ENCODE peak calls at places on chromosomes 16 and 17, in eight cellular contexts. One of them, this sample, is unnamed.

GRCh38 chr17:33778505-33779398 is 476.3 kb upstream of the CCL2 start:
- DNase-seq in IMR-90: peak
- DNase-seq in GM20000: peak
- DNase-seq in AG09319: peak
- DNase-seq in fibroblast of the aortic adventitia: peak
- DNase-seq in lung: no peak
- DNase-seq in AG04450: peak
- DNase-seq in tibial artery: no peak
- DNase-seq in this sample: peak

GRCh38 chr17:9905902-9906301 is 831 bp upstream of the RCVRN start:
- DNase-seq in fibroblast of the aortic adventitia: no peak
- DNase-seq in AG04450: no peak
- DNase-seq in tibial artery: peak
- DNase-seq in GM20000: peak
- DNase-seq in IMR-90: no peak
- DNase-seq in lung: no peak
- DNase-seq in AG09319: no peak
- DNase-seq in this sample: no peak

GRCh38 chr16:63613701-63614100 is 1508.2 kb downstream of the CDH11 start:
- DNase-seq in GM20000: no peak
- DNase-seq in IMR-90: peak
- DNase-seq in AG04450: no peak
- DNase-seq in tibial artery: no peak
- DNase-seq in AG09319: no peak
- DNase-seq in fibroblast of the aortic adventitia: no peak
- DNase-seq in lung: no peak
- DNase-seq in this sample: no peak

GRCh38 chr16:700684-701584 is 4.7 kb downstream of the FBXL16 start:
- DNase-seq in AG04450: no peak
- DNase-seq in fibroblast of the aortic adventitia: no peak
- DNase-seq in lung: no peak
- DNase-seq in IMR-90: no peak
- DNase-seq in GM20000: peak
- DNase-seq in tibial artery: no peak
- DNase-seq in AG09319: no peak
- DNase-seq in this sample: no peak

GRCh38 chr17:57935833-57936807 is 19.1 kb downstream of the CUEDC1 start:
- DNase-seq in IMR-90: peak
- DNase-seq in lung: no peak
- DNase-seq in tibial artery: peak
- DNase-seq in fibroblast of the aortic adventitia: peak
- DNase-seq in AG09319: no peak
- DNase-seq in GM20000: no peak
- DNase-seq in AG04450: no peak
- DNase-seq in this sample: no peak

GRCh38 chr17:42098747-42099399 is 600 bp upstream of the ZNF385C start:
- DNase-seq in AG09319: no peak
- DNase-seq in GM20000: no peak
- DNase-seq in IMR-90: no peak
- DNase-seq in tibial artery: no peak
- DNase-seq in lung: no peak
- DNase-seq in fibroblast of the aortic adventitia: no peak
- DNase-seq in AG04450: no peak
- DNase-seq in this sample: no peak

GRCh38 chr17:27968206-27968732 is 74.2 kb upstream of the NLK start:
- DNase-seq in GM20000: no peak
- DNase-seq in IMR-90: no peak
- DNase-seq in tibial artery: no peak
- DNase-seq in AG04450: no peak
- DNase-seq in fibroblast of the aortic adventitia: no peak
- DNase-seq in AG09319: no peak
- DNase-seq in lung: no peak
- DNase-seq in this sample: no peak

GRCh38 chr16:16974192-16974591 is 496.6 kb downstream of the XYLT1 start:
- DNase-seq in AG04450: no peak
- DNase-seq in lung: no peak
- DNase-seq in fibroblast of the aortic adventitia: no peak
- DNase-seq in AG09319: no peak
- DNase-seq in GM20000: no peak
- DNase-seq in IMR-90: no peak
- DNase-seq in tibial artery: no peak
- DNase-seq in this sample: no peak

GRCh38 chr17:79997004-79997673 is 38.5 kb downstream of the TBC1D16 start:
- DNase-seq in tibial artery: no peak
- DNase-seq in AG04450: no peak
- DNase-seq in fibroblast of the aortic adventitia: no peak
- DNase-seq in IMR-90: no peak
- DNase-seq in lung: peak
- DNase-seq in AG09319: no peak
- DNase-seq in GM20000: no peak
- DNase-seq in this sample: peak

GRCh38 chr16:12318661-12319463 is 342.3 kb downstream of the SNX29 start:
- DNase-seq in AG09319: no peak
- DNase-seq in tibial artery: no peak
- DNase-seq in AG04450: no peak
- DNase-seq in fibroblast of the aortic adventitia: no peak
- DNase-seq in lung: no peak
- DNase-seq in GM20000: no peak
- DNase-seq in IMR-90: peak
- DNase-seq in this sample: no peak

GRCh38 chr17:34254651-34255380 is at the start of gene CCL2:
- DNase-seq in tibial artery: peak
- DNase-seq in IMR-90: peak
- DNase-seq in AG09319: peak
- DNase-seq in GM20000: no peak
- DNase-seq in lung: peak
- DNase-seq in AG04450: peak
- DNase-seq in fibroblast of the aortic adventitia: peak
- DNase-seq in this sample: no peak

GRCh38 chr17:79626156-79626890 is 15.5 kb upstream of the RBFOX3 start:
- DNase-seq in AG04450: no peak
- DNase-seq in lung: no peak
- DNase-seq in AG09319: no peak
- DNase-seq in fibroblast of the aortic adventitia: no peak
- DNase-seq in tibial artery: peak
- DNase-seq in GM20000: no peak
- DNase-seq in IMR-90: no peak
- DNase-seq in this sample: peak

GRCh38 chr17:45261577-45262515 is at the start of gene SPATA32:
- DNase-seq in AG04450: no peak
- DNase-seq in lung: no peak
- DNase-seq in tibial artery: peak
- DNase-seq in AG09319: no peak
- DNase-seq in fibroblast of the aortic adventitia: peak
- DNase-seq in GM20000: peak
- DNase-seq in IMR-90: peak
- DNase-seq in this sample: peak

GRCh38 chr17:64736804-64737492 is 74.8 kb upstream of the SMURF2 start:
- DNase-seq in AG09319: no peak
- DNase-seq in IMR-90: peak
- DNase-seq in tibial artery: no peak
- DNase-seq in AG04450: peak
- DNase-seq in GM20000: no peak
- DNase-seq in fibroblast of the aortic adventitia: peak
- DNase-seq in lung: no peak
- DNase-seq in this sample: peak

GRCh38 chr17:78375401-78376079 is 2.9 kb upstream of the PGS1 start:
- DNase-seq in GM20000: no peak
- DNase-seq in AG09319: peak
- DNase-seq in IMR-90: peak
- DNase-seq in tibial artery: no peak
- DNase-seq in lung: peak
- DNase-seq in AG04450: peak
- DNase-seq in fibroblast of the aortic adventitia: peak
- DNase-seq in this sample: no peak

GRCh38 chr16:54245788-54246453 is 40.7 kb downstream of the IRX3 start:
- DNase-seq in lung: no peak
- DNase-seq in fibroblast of the aortic adventitia: no peak
- DNase-seq in AG09319: no peak
- DNase-seq in tibial artery: no peak
- DNase-seq in IMR-90: no peak
- DNase-seq in AG04450: no peak
- DNase-seq in GM20000: no peak
- DNase-seq in this sample: no peak

GRCh38 chr16:8644513-8645140 is 23.1 kb downstream of the METTL22 start:
- DNase-seq in IMR-90: no peak
- DNase-seq in GM20000: no peak
- DNase-seq in fibroblast of the aortic adventitia: no peak
- DNase-seq in lung: peak
- DNase-seq in tibial artery: no peak
- DNase-seq in AG04450: no peak
- DNase-seq in AG09319: no peak
- DNase-seq in this sample: no peak

DNA sequence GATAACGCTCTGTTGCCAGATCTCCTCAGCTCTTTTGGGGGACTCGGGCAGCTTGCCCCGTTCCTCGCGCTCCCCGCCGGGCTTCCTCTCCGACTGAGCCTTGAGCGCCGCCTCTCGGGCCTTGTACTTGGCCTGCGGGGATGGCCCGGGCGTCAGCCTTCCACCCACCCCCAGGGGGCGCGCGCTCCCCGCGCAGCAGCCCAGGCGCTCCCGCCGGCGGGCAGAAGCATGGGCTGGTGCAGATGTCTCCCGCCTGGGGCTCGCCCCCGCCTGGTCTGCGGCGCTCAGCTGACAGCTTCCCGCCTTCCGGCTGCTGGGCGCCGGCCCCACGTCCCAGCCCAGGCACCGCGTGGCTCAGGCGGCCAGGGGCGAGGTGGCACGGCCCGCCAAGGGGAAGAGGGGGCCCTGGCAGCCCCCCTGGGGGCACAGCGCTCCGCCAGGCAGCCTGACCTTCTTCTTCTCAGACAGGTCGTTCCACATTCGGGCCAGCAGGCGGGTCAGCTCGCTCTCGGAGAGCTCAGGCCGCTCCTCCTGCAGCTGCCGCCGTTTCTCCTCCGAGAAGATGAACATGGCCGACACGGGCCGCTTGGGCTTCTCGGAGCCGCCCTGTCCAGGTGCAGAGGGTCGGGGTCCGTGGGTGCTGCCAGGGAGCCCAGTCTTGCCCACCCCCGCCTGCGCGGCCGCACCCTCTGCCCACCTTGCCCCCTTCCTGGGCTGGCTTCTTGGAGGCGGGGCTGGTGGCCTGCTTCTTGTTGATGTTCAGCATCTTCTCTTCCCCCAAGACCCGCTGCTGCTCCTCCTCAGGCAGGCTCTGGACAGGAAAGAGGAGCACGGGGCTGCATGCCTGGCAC is 8.9 kb downstream of the UBTF start:
- DNase-seq in AG09319: no peak
- DNase-seq in AG04450: peak
- DNase-seq in GM20000: peak
- DNase-seq in lung: peak
- DNase-seq in fibroblast of the aortic adventitia: peak
- DNase-seq in IMR-90: peak
- DNase-seq in tibial artery: peak
- DNase-seq in this sample: peak
- TF ChIP-seq CTCF in AG09319: peak
- TF ChIP-seq CTCF in AG04450: peak
- TF ChIP-seq CTCF in GM20000: peak
- TF ChIP-seq CTCF in lung: peak
- TF ChIP-seq CTCF in fibroblast of the aortic adventitia: peak
- TF ChIP-seq CTCF in IMR-90: peak
- TF ChIP-seq CTCF in tibial artery: peak
- TF ChIP-seq CTCF in this sample: peak

GRCh38 chr16:10368984-10369551 is 16.8 kb upstream of the ATF7IP2 start:
- DNase-seq in AG04450: no peak
- DNase-seq in tibial artery: no peak
- DNase-seq in IMR-90: no peak
- DNase-seq in GM20000: no peak
- DNase-seq in AG09319: no peak
- DNase-seq in lung: no peak
- DNase-seq in fibroblast of the aortic adventitia: no peak
- DNase-seq in this sample: no peak
- TF ChIP-seq CTCF in AG04450: no peak
- TF ChIP-seq CTCF in tibial artery: no peak
- TF ChIP-seq CTCF in IMR-90: no peak
- TF ChIP-seq CTCF in GM20000: no peak
- TF ChIP-seq CTCF in AG09319: no peak
- TF ChIP-seq CTCF in lung: no peak
- TF ChIP-seq CTCF in fibroblast of the aortic adventitia: no peak
- TF ChIP-seq CTCF in this sample: no peak

GRCh38 chr17:81576621-81577277 is 24.6 kb upstream of the FAAP100 start:
- DNase-seq in IMR-90: peak
- DNase-seq in tibial artery: no peak
- DNase-seq in AG04450: no peak
- DNase-seq in fibroblast of the aortic adventitia: peak
- DNase-seq in GM20000: no peak
- DNase-seq in lung: no peak
- DNase-seq in AG09319: no peak
- DNase-seq in this sample: no peak
- TF ChIP-seq CTCF in IMR-90: peak
- TF ChIP-seq CTCF in tibial artery: no peak
- TF ChIP-seq CTCF in AG04450: peak
- TF ChIP-seq CTCF in fibroblast of the aortic adventitia: peak
- TF ChIP-seq CTCF in GM20000: no peak
- TF ChIP-seq CTCF in lung: no peak
- TF ChIP-seq CTCF in AG09319: peak
- TF ChIP-seq CTCF in this sample: no peak

DNA sequence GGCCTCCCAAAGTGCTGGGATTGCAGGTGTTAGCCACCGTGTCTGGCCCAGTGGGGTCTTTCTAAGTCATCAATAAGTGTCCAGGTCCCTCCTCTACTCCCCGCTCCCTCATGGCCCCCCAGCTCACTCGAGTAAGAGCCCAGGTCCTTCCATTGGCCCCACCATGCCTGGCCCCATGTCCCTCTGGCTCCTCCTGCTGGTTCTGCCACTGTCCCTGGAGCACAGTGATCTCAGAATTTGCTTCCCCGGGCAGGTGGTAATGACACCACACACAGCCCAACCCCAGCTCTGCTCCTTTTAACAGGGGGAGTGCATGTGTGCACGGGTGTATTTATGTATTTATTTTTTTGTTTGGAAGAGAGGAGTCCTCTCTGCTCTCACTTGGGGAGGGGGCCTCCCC is 19.6 kb downstream of the MGAT5B start:
- DNase-seq in fibroblast of the aortic adventitia: no peak
- DNase-seq in lung: no peak
- DNase-seq in AG09319: no peak
- DNase-seq in GM20000: no peak
- DNase-seq in AG04450: no peak
- DNase-seq in tibial artery: no peak
- DNase-seq in IMR-90: no peak
- DNase-seq in this sample: no peak
- TF ChIP-seq CTCF in fibroblast of the aortic adventitia: no peak
- TF ChIP-seq CTCF in lung: no peak
- TF ChIP-seq CTCF in AG09319: no peak
- TF ChIP-seq CTCF in GM20000: peak
- TF ChIP-seq CTCF in AG04450: peak
- TF ChIP-seq CTCF in tibial artery: no peak
- TF ChIP-seq CTCF in IMR-90: no peak
- TF ChIP-seq CTCF in this sample: no peak